ENCODE peak calls at places on chromosomes 1 and 21, in nine cellular contexts. One of them, this sample, is unnamed.

GRCh38 chr1:119420638-119421037 is 5.7 kb downstream of the HSD3B2 start:
- DNase-seq in left lung: no peak
- DNase-seq in GM12865: no peak
- DNase-seq in fibroblast of villous mesenchyme: no peak
- DNase-seq in WTC11: no peak
- DNase-seq in AG04450: no peak
- DNase-seq in fibroblast of pulmonary artery: no peak
- DNase-seq in pancreas: no peak
- DNase-seq in HL-60: no peak
- DNase-seq in this sample: no peak

GRCh38 chr1:203480084-203480483 is 4.5 kb downstream of the PRELP start:
- DNase-seq in AG04450: peak; percentile 36
- DNase-seq in GM12865: no peak
- DNase-seq in fibroblast of villous mesenchyme: peak; percentile 74
- DNase-seq in pancreas: no peak
- DNase-seq in fibroblast of pulmonary artery: peak; percentile 80
- DNase-seq in HL-60: no peak
- DNase-seq in WTC11: no peak
- DNase-seq in left lung: no peak
- DNase-seq in this sample: peak; percentile 69

GRCh38 chr1:51915958-51916357 is 37.4 kb upstream of the NRDC start:
- DNase-seq in WTC11: no peak
- DNase-seq in left lung: no peak
- DNase-seq in fibroblast of pulmonary artery: no peak
- DNase-seq in AG04450: no peak
- DNase-seq in fibroblast of villous mesenchyme: no peak
- DNase-seq in pancreas: no peak
- DNase-seq in HL-60: no peak
- DNase-seq in GM12865: no peak
- DNase-seq in this sample: no peak

GRCh38 chr1:153099646-153100045 is 5.3 kb upstream of the SPRR2E start:
- DNase-seq in left lung: no peak
- DNase-seq in HL-60: no peak
- DNase-seq in fibroblast of villous mesenchyme: no peak
- DNase-seq in GM12865: no peak
- DNase-seq in AG04450: no peak
- DNase-seq in fibroblast of pulmonary artery: no peak
- DNase-seq in WTC11: no peak
- DNase-seq in pancreas: no peak
- DNase-seq in this sample: no peak

GRCh38 chr1:26404641-26405040 is 6.0 kb upstream of the LIN28A start:
- DNase-seq in fibroblast of pulmonary artery: no peak
- DNase-seq in AG04450: no peak
- DNase-seq in fibroblast of villous mesenchyme: no peak
- DNase-seq in GM12865: no peak
- DNase-seq in WTC11: no peak
- DNase-seq in pancreas: no peak
- DNase-seq in left lung: no peak
- DNase-seq in HL-60: no peak
- DNase-seq in this sample: no peak

GRCh38 chr1:111201275-111202090 is 1.0 kb upstream of the DENND2D start:
- DNase-seq in HL-60: peak; percentile 75
- DNase-seq in left lung: peak; percentile 61
- DNase-seq in pancreas: no peak
- DNase-seq in WTC11: no peak
- DNase-seq in GM12865: peak; percentile 67
- DNase-seq in fibroblast of pulmonary artery: no peak
- DNase-seq in fibroblast of villous mesenchyme: peak; percentile 43
- DNase-seq in AG04450: no peak
- DNase-seq in this sample: no peak

GRCh38 chr1:27481994-27482620 is 7.9 kb downstream of the WASF2 start:
- DNase-seq in pancreas: no peak
- DNase-seq in HL-60: no peak
- DNase-seq in GM12865: peak; percentile 37
- DNase-seq in WTC11: no peak
- DNase-seq in fibroblast of pulmonary artery: no peak
- DNase-seq in fibroblast of villous mesenchyme: no peak
- DNase-seq in AG04450: no peak
- DNase-seq in left lung: no peak
- DNase-seq in this sample: no peak

GRCh38 chr21:32626633-32627196 is 14.5 kb upstream of the CFAP298 start:
- DNase-seq in HL-60: no peak
- DNase-seq in WTC11: no peak
- DNase-seq in left lung: no peak
- DNase-seq in GM12865: no peak
- DNase-seq in AG04450: no peak
- DNase-seq in pancreas: no peak
- DNase-seq in fibroblast of villous mesenchyme: peak; percentile 48
- DNase-seq in fibroblast of pulmonary artery: peak; percentile 60
- DNase-seq in this sample: peak; percentile 15

GRCh38 chr1:219330669-219331068 is 157.0 kb downstream of the LYPLAL1 start:
- DNase-seq in pancreas: no peak
- DNase-seq in fibroblast of pulmonary artery: no peak
- DNase-seq in AG04450: no peak
- DNase-seq in GM12865: no peak
- DNase-seq in left lung: no peak
- DNase-seq in WTC11: no peak
- DNase-seq in fibroblast of villous mesenchyme: no peak
- DNase-seq in HL-60: no peak
- DNase-seq in this sample: no peak

GRCh38 chr1:56185493-56185892 is 393.9 kb downstream of the PLPP3 start:
- DNase-seq in left lung: no peak
- DNase-seq in GM12865: no peak
- DNase-seq in WTC11: no peak
- DNase-seq in HL-60: no peak
- DNase-seq in fibroblast of pulmonary artery: no peak
- DNase-seq in fibroblast of villous mesenchyme: no peak
- DNase-seq in pancreas: no peak
- DNase-seq in AG04450: no peak
- DNase-seq in this sample: no peak

GRCh38 chr1:41582004-41582325 is 97.5 kb upstream of the EDN2 start:
- DNase-seq in left lung: no peak
- DNase-seq in GM12865: no peak
- DNase-seq in AG04450: no peak
- DNase-seq in fibroblast of villous mesenchyme: no peak
- DNase-seq in WTC11: no peak
- DNase-seq in pancreas: no peak
- DNase-seq in HL-60: no peak
- DNase-seq in fibroblast of pulmonary artery: no peak
- DNase-seq in this sample: no peak

GRCh38 chr1:19563336-19564097 is 78.2 kb upstream of the CAPZB start:
- DNase-seq in GM12865: no peak
- DNase-seq in fibroblast of villous mesenchyme: peak; percentile 42
- DNase-seq in WTC11: no peak
- DNase-seq in AG04450: peak; percentile 13
- DNase-seq in pancreas: no peak
- DNase-seq in HL-60: no peak
- DNase-seq in left lung: no peak
- DNase-seq in fibroblast of pulmonary artery: peak; percentile 37
- DNase-seq in this sample: peak; percentile 20

GRCh38 chr1:192954705-192955265 is 104.4 kb downstream of the UCHL5 start:
- DNase-seq in HL-60: no peak
- DNase-seq in AG04450: no peak
- DNase-seq in left lung: no peak
- DNase-seq in WTC11: no peak
- DNase-seq in fibroblast of villous mesenchyme: peak; percentile 24
- DNase-seq in GM12865: no peak
- DNase-seq in fibroblast of pulmonary artery: peak; percentile 53
- DNase-seq in pancreas: no peak
- DNase-seq in this sample: peak; percentile 24

GRCh38 chr1:110555807-110556470 is 37.0 kb upstream of the KCNA10 start:
- DNase-seq in AG04450: no peak
- DNase-seq in pancreas: no peak
- DNase-seq in fibroblast of villous mesenchyme: no peak
- DNase-seq in GM12865: no peak
- DNase-seq in WTC11: no peak
- DNase-seq in fibroblast of pulmonary artery: peak; percentile 8
- DNase-seq in HL-60: no peak
- DNase-seq in left lung: no peak
- DNase-seq in this sample: peak; percentile 22

GRCh38 chr21:46099476-46099875 is 1.6 kb downstream of the COL6A2 start:
- DNase-seq in fibroblast of pulmonary artery: peak; percentile 42
- DNase-seq in left lung: peak; percentile 72
- DNase-seq in pancreas: peak; percentile 53
- DNase-seq in WTC11: peak; percentile 51
- DNase-seq in GM12865: no peak
- DNase-seq in fibroblast of villous mesenchyme: peak; percentile 78
- DNase-seq in AG04450: no peak
- DNase-seq in HL-60: no peak
- DNase-seq in this sample: peak; percentile 52

GRCh38 chr1:238777551-238777950 is 608.8 kb upstream of the CHRM3 start:
- DNase-seq in HL-60: no peak
- DNase-seq in fibroblast of pulmonary artery: peak; percentile 12
- DNase-seq in GM12865: no peak
- DNase-seq in WTC11: no peak
- DNase-seq in fibroblast of villous mesenchyme: no peak
- DNase-seq in AG04450: no peak
- DNase-seq in left lung: no peak
- DNase-seq in pancreas: no peak
- DNase-seq in this sample: peak; percentile 0
- TF ChIP-seq CTCF in HL-60: no peak
- TF ChIP-seq CTCF in fibroblast of pulmonary artery: no peak
- TF ChIP-seq CTCF in GM12865: no peak
- TF ChIP-seq CTCF in WTC11: no peak
- TF ChIP-seq CTCF in fibroblast of villous mesenchyme: no peak
- TF ChIP-seq CTCF in AG04450: no peak
- TF ChIP-seq CTCF in left lung: no peak
- TF ChIP-seq CTCF in pancreas: no peak
- TF ChIP-seq CTCF in this sample: no peak

DNA sequence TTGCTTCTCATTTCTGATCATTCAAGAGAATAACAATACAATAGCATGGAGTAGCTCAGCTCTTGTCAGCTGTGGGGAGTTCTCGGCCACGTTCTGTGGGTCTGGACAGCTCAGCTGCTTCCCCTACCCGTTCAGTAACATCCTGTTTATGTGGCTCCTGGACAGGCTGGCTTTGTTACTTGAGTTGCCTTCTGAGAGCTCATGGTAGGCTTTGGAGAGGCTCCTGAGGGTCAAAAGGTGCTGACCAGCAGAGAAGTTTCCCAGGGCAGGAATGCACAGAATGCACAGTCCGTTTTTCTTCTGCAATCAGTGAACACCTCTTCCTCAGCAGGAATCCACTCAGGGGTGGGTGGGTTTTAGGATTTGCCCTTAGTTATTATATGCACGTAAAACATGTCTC is 36.0 kb downstream of the KAZN start:
- DNase-seq in GM12865: no peak
- DNase-seq in pancreas: no peak
- DNase-seq in WTC11: no peak
- DNase-seq in AG04450: no peak
- DNase-seq in HL-60: no peak
- DNase-seq in fibroblast of villous mesenchyme: no peak
- DNase-seq in fibroblast of pulmonary artery: no peak
- DNase-seq in left lung: no peak
- DNase-seq in this sample: peak; percentile 4
- TF ChIP-seq CTCF in GM12865: no peak
- TF ChIP-seq CTCF in pancreas: no peak
- TF ChIP-seq CTCF in WTC11: no peak
- TF ChIP-seq CTCF in AG04450: no peak
- TF ChIP-seq CTCF in HL-60: no peak
- TF ChIP-seq CTCF in fibroblast of villous mesenchyme: no peak
- TF ChIP-seq CTCF in fibroblast of pulmonary artery: no peak
- TF ChIP-seq CTCF in left lung: no peak
- TF ChIP-seq CTCF in this sample: no peak

GRCh38 chr1:243322326-243322725 is 66.5 kb downstream of the SDCCAG8 start:
- DNase-seq in pancreas: no peak
- DNase-seq in fibroblast of villous mesenchyme: peak; percentile 24
- DNase-seq in AG04450: no peak
- DNase-seq in GM12865: no peak
- DNase-seq in fibroblast of pulmonary artery: peak; percentile 50
- DNase-seq in WTC11: no peak
- DNase-seq in left lung: no peak
- DNase-seq in HL-60: no peak
- DNase-seq in this sample: no peak

GRCh38 chr1:243323481-243323880 is 67.6 kb downstream of the SDCCAG8 start:
- DNase-seq in HL-60: no peak
- DNase-seq in left lung: no peak
- DNase-seq in AG04450: no peak
- DNase-seq in fibroblast of pulmonary artery: no peak
- DNase-seq in WTC11: no peak
- DNase-seq in GM12865: no peak
- DNase-seq in fibroblast of villous mesenchyme: peak; percentile 36
- DNase-seq in pancreas: no peak
- DNase-seq in this sample: peak; percentile 46

GRCh38 chr1:243320224-243320623 is 64.4 kb downstream of the SDCCAG8 start:
- DNase-seq in left lung: no peak
- DNase-seq in HL-60: no peak
- DNase-seq in WTC11: no peak
- DNase-seq in fibroblast of pulmonary artery: peak; percentile 13
- DNase-seq in pancreas: no peak
- DNase-seq in fibroblast of villous mesenchyme: no peak
- DNase-seq in AG04450: no peak
- DNase-seq in GM12865: no peak
- DNase-seq in this sample: no peak

DNA sequence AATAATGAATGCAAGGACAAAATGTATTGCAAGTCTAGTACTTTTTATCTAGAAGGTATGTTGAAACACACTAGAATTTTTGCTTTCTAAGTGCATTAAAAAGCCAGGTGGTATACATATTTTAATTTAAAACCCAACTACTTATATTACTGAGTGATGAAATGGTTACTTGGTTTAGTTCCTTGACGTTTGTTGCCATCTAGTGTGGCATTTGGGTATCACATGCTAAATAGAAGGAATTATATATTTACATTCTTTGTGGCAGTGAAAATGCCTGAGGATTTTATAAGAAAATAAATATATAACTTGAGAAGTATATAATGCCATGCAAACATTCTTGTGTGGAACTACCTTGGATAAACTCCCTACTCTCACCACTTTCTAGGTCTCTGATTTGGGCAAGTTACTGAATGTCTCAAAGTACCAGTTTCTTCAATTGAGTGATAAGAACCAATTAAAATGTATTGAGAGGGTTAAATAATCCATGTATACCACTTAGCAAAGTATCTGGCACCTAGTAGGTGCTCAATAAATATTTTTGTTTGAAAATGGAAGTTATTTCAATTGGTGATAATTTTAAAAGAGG is 69.6 kb downstream of the SDCCAG8 start:
- DNase-seq in GM12865: peak; percentile 66
- DNase-seq in fibroblast of pulmonary artery: peak; percentile 84
- DNase-seq in AG04450: peak; percentile 74
- DNase-seq in HL-60: peak; percentile 16
- DNase-seq in pancreas: no peak
- DNase-seq in fibroblast of villous mesenchyme: peak; percentile 83
- DNase-seq in left lung: no peak
- DNase-seq in WTC11: no peak
- DNase-seq in this sample: peak; percentile 84
- TF ChIP-seq CTCF in GM12865: peak; percentile 57
- TF ChIP-seq CTCF in fibroblast of pulmonary artery: peak; percentile 75
- TF ChIP-seq CTCF in AG04450: peak; percentile 78
- TF ChIP-seq CTCF in HL-60: peak; percentile 35
- TF ChIP-seq CTCF in pancreas: peak; percentile 17
- TF ChIP-seq CTCF in fibroblast of villous mesenchyme: peak; percentile 73
- TF ChIP-seq CTCF in left lung: peak; percentile 69
- TF ChIP-seq CTCF in WTC11: peak; percentile 43
- TF ChIP-seq CTCF in this sample: peak; percentile 62

DNA sequence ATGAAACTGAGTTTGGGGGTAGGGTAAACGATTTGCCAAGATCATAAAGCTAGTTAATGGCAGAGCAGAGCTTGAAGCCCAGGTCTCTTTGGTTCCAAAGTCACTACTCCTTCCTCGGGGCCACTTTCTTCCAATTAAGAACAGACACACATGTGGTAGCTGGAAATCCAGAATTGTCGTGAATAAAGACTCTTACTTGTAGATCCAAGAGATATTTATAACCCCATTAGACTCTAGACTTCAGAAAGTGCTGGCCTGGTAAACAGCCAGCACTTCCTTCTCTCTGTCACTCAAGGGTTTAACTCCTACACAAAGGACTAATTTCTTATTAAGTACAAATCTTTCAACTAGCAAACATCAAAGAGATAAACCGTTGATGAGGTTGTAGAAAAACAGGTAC is 2.7 kb downstream of the FAM163A start:
- DNase-seq in fibroblast of villous mesenchyme: no peak
- DNase-seq in HL-60: no peak
- DNase-seq in GM12865: no peak
- DNase-seq in fibroblast of pulmonary artery: no peak
- DNase-seq in AG04450: no peak
- DNase-seq in WTC11: no peak
- DNase-seq in left lung: no peak
- DNase-seq in pancreas: no peak
- DNase-seq in this sample: no peak
- TF ChIP-seq CTCF in fibroblast of villous mesenchyme: no peak
- TF ChIP-seq CTCF in HL-60: no peak
- TF ChIP-seq CTCF in GM12865: no peak
- TF ChIP-seq CTCF in fibroblast of pulmonary artery: no peak
- TF ChIP-seq CTCF in AG04450: no peak
- TF ChIP-seq CTCF in WTC11: no peak
- TF ChIP-seq CTCF in left lung: no peak
- TF ChIP-seq CTCF in pancreas: no peak
- TF ChIP-seq CTCF in this sample: no peak